ENCODE peak calls at places on chromosomes 7 and 10, in eight cellular contexts. H, R, A, N, U, C, T and I are unnamed samples.

GRCh38 chr7:103240806-103241205 is 56.4 kb upstream of the PMPCB start:
- DNase-seq in H (no peak), R (no peak), A (no peak), N (no peak), U (no peak), C (peak; percentile 74), T (no peak), I (no peak)

GRCh38 chr7:121395494-121395960 is 581 bp downstream of the FAM3C start:
- DNase-seq in H (peak; percentile 73), R (no peak), A (no peak), N (no peak), U (no peak), C (peak; percentile 2), T (peak; percentile 8), I (no peak)

GRCh38 chr10:121070257-121070656 is 219.1 kb downstream of the WDR11 start:
- DNase-seq in H (no peak), R (no peak), A (no peak), N (no peak), U (no peak), C (no peak), T (no peak), I (no peak)

GRCh38 chr10:3043512-3044368 is 23.6 kb upstream of the PFKP start:
- DNase-seq in H (peak; percentile 22), R (peak; percentile 57), A (no peak), N (peak; percentile 72), U (peak; percentile 81), C (peak; percentile 44), T (peak; percentile 79), I (no peak)

GRCh38 chr10:122435212-122435827 is 19.1 kb upstream of the ARMS2 start:
- DNase-seq in H (peak; percentile 48), R (no peak), A (no peak), N (no peak), U (no peak), C (peak; percentile 19), T (peak; percentile 71), I (no peak)

GRCh38 chr7:151742713-151743480 is 134.0 kb downstream of the PRKAG2 start:
- DNase-seq in H (no peak), R (no peak), A (no peak), N (no peak), U (no peak), C (no peak), T (no peak), I (no peak)

GRCh38 chr10:93006435-93007039 is 54.1 kb upstream of the CYP26C1 start:
- DNase-seq in H (peak; percentile 37), R (no peak), A (no peak), N (peak; percentile 4), U (no peak), C (peak; percentile 38), T (peak; percentile 75), I (no peak)

GRCh38 chr10:121942749-121943148 is 14.9 kb upstream of the ATE1 start:
- DNase-seq in H (no peak), R (no peak), A (no peak), N (no peak), U (no peak), C (peak; percentile 71), T (peak; percentile 95), I (peak; percentile 69)

GRCh38 chr10:49161411-49161997 is 26.7 kb downstream of the TMEM273 start:
- DNase-seq in H (no peak), R (no peak), A (no peak), N (no peak), U (peak; percentile 16), C (peak; percentile 55), T (peak; percentile 46), I (no peak)

GRCh38 chr10:98012654-98013053 is 17.8 kb downstream of the CRTAC1 start:
- DNase-seq in H (no peak), R (no peak), A (no peak), N (no peak), U (no peak), C (no peak), T (no peak), I (no peak)

GRCh38 chr10:19874791-19875190 is 58.6 kb downstream of the PLXDC2 start:
- DNase-seq in H (no peak), R (no peak), A (no peak), N (no peak), U (no peak), C (no peak), T (no peak), I (no peak)

DNA sequence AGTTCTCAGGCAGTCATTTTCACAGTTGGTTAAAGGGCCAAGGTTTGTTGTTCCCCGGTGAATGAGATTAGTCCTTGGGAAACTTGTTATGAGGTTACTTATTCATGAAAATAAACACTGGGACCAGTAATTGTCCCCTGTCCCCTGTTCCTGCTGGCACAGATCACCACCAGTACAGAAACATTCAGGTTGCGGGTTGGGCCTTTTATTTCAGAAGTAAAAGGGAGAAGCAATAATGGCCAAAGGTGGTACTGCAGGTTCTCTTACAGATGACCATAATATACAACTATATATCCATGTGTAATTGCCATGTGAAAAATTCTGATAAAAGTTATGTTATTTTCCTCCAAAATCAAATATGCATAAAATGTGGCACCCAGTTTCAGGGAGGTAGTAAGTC is 442.0 kb downstream of the SORCS1 start:
- DNase-seq in H (no peak), R (no peak), A (no peak), N (no peak), U (no peak), C (no peak), T (no peak), I (no peak)
- TF ChIP-seq CTCF in H (no peak), R (peak; percentile 52), A (no peak), N (peak; percentile 23), U (no peak), C (no peak), T (no peak), I (no peak)

GRCh38 chr7:70190266-70190665 is 592.0 kb downstream of the AUTS2 start:
- DNase-seq in H (no peak), R (no peak), A (no peak), N (no peak), U (no peak), C (no peak), T (no peak), I (no peak)

GRCh38 chr7:70189261-70189660 is 591.0 kb downstream of the AUTS2 start:
- DNase-seq in H (no peak), R (no peak), A (no peak), N (no peak), U (no peak), C (no peak), T (no peak), I (no peak)

GRCh38 chr7:70189776-70190175 is 591.5 kb downstream of the AUTS2 start:
- DNase-seq in H (no peak), R (no peak), A (no peak), N (no peak), U (no peak), C (no peak), T (no peak), I (no peak)

DNA sequence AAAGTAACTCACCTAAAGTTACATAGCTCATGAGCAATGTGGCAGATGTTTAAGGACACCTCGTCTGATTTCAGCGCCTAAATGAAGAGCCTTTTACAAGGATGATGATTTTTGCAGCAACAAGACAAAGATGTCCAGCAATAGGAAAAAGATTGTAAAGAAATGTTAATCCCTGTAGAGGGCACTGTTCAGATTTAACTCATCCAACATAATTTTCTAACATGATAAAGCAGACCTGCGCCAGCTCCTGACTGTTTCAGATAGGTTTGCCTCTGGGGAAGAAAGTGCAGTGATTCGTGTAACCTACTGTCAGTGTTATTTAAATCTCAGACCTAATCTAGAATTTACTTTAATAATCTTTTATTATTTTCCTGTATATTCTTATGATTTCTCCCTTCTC is 595.2 kb downstream of the AUTS2 start:
- DNase-seq in H (peak; percentile 19), R (no peak), A (no peak), N (no peak), U (no peak), C (no peak), T (peak; percentile 8), I (no peak)
- TF ChIP-seq CTCF in H (peak; percentile 25), R (peak; percentile 59), A (peak; percentile 49), N (no peak), U (peak; percentile 33), C (peak; percentile 48), T (no peak), I (no peak)

DNA sequence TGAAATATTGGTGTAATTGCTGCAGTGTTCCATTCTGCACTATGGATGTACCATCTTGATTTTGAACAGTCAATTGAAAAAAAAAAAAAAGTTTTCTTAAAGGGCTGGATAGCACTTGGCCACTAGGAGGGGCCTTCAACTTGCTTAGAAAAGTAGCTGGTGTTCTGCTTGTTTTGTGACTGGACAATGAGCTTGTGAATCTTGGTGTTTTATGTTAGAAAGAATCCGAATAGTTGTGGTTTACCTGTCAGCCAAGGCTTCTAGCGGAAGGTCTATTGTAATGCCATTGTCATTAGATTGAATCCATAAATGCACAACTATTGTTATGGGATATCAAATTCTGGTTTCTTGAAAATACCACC is 77.1 kb downstream of the BMPER start:
- DNase-seq in H (no peak), R (no peak), A (no peak), N (no peak), U (no peak), C (peak; percentile 14), T (peak; percentile 66), I (no peak)
- TF ChIP-seq CTCF in H (no peak), R (peak; percentile 55), A (no peak), N (no peak), U (no peak), C (peak; percentile 52), T (peak; percentile 62), I (peak; percentile 70)

DNA sequence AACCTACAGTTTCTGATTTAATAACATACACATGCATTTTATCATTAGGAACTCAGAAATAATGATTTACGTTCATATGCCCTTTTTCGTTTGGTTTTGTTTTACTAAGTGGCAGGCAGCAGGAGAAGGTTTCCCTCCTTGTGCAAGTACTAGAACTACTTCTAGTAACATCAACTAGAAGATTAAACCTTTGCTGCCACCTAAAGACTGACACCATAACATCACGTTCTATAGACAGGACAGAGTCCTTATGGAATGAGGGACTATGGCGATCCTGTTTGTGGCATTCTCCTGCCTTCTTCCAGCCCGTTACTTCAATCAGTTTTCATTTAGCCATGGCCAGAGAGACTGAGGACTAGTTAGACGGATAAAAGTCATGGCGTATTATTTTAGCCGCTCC is 53.2 kb downstream of the GAD2 start:
- DNase-seq in H (peak; percentile 55), R (peak; percentile 8), A (no peak), N (peak; percentile 18), U (no peak), C (peak; percentile 32), T (peak; percentile 18), I (no peak)
- TF ChIP-seq CTCF in H (peak; percentile 41), R (peak; percentile 67), A (no peak), N (peak; percentile 35), U (peak; percentile 36), C (peak; percentile 72), T (no peak), I (no peak)